ENCODE peak calls at places on chromosomes 11 and 22, in ten cellular contexts. X is CD4-positive, alpha-beta memory T cell; W is A549; S is tibial nerve; I is fibroblast of lung; Q is Karpas-422; Y is PC-3; J is effector memory CD4-positive, alpha-beta T cell; G is coronary artery; H is neuronal stem cell. V is an unnamed sample.

GRCh38 chr11:123543796-123544195 is 110.6 kb downstream of the SCN3B start:
- DNase-seq in I (peak), W (no peak), Y (peak), Q (no peak), X (no peak), H (no peak), S (no peak), J (no peak), G (no peak), V (no peak)

GRCh38 chr11:132111781-132112380 is 741.5 kb downstream of the NTM start:
- DNase-seq in X (no peak), J (no peak), G (no peak), Y (peak), H (no peak), Q (no peak), W (no peak), I (peak), S (no peak), V (no peak)

GRCh38 chr22:35394810-35395563 is 5.0 kb upstream of the MCM5 start:
- DNase-seq in Y (no peak), G (no peak), H (no peak), Q (no peak), W (no peak), J (no peak), X (no peak), S (no peak), I (no peak), V (no peak)

GRCh38 chr11:118918128-118918685 is 7.5 kb downstream of the BCL9L start:
- DNase-seq in X (peak), Y (peak), Q (no peak), I (peak), W (no peak), J (no peak), G (peak), H (no peak), S (peak), V (peak)

GRCh38 chr11:118634435-118635236 is 27.2 kb downstream of the PHLDB1 start:
- DNase-seq in I (peak), W (no peak), H (no peak), J (no peak), Y (peak), G (peak), Q (no peak), X (no peak), S (peak), V (peak)

GRCh38 chr22:39144101-39144815 is 8.2 kb downstream of the CBX7 start:
- DNase-seq in I (peak), S (no peak), W (no peak), J (peak), X (peak), H (no peak), Y (peak), Q (no peak), G (no peak), V (peak)

GRCh38 chr11:93591247-93591898 is 48.2 kb upstream of the SMCO4 start:
- DNase-seq in I (peak), Q (no peak), W (no peak), H (no peak), S (no peak), G (no peak), J (no peak), X (no peak), Y (peak), V (no peak)

GRCh38 chr11:90845126-90845525 is 622.3 kb upstream of the CHORDC1 start:
- DNase-seq in S (no peak), Q (no peak), J (no peak), Y (peak), H (no peak), G (no peak), W (no peak), X (no peak), I (peak), V (no peak)

GRCh38 chr11:133669371-133670046 is 137.2 kb upstream of the OPCML start:
- DNase-seq in I (no peak), Q (no peak), Y (no peak), G (no peak), X (no peak), J (no peak), H (no peak), S (no peak), W (no peak), V (no peak)

GRCh38 chr11:48096588-48097525 is 116.5 kb downstream of the PTPRJ start:
- DNase-seq in S (no peak), X (no peak), Q (peak), W (no peak), J (no peak), H (no peak), Y (peak), I (no peak), G (no peak), V (no peak)

GRCh38 chr11:10866893-10867331 is 9.1 kb upstream of the ZBED5 start:
- DNase-seq in J (no peak), G (no peak), I (peak), Y (peak), X (no peak), H (no peak), S (no peak), W (no peak), Q (no peak), V (no peak)

GRCh38 chr22:48948575-48949170 is 879.0 kb downstream of the BRD1 start:
- DNase-seq in J (no peak), Y (no peak), S (no peak), G (peak), X (no peak), Q (no peak), W (no peak), I (no peak), H (no peak), V (no peak)

GRCh38 chr22:49664891-49665290 is 162.8 kb downstream of the BRD1 start:
- DNase-seq in G (peak), Y (no peak), I (no peak), Q (no peak), W (no peak), H (no peak), J (no peak), X (no peak), S (no peak), V (no peak)

GRCh38 chr11:23990346-23990745 is 506.5 kb upstream of the LUZP2 start:
- DNase-seq in Y (no peak), X (no peak), H (no peak), Q (no peak), I (peak), G (no peak), W (no peak), J (no peak), S (no peak), V (no peak)

GRCh38 chr11:70703141-70704052 is 305.1 kb downstream of the CTTN start:
- DNase-seq in I (no peak), H (no peak), Q (no peak), S (no peak), G (no peak), J (no peak), X (no peak), W (no peak), Y (no peak), V (peak)

GRCh38 chr22:31122532-31123291 is at the start of gene INPP5J:
- DNase-seq in I (peak), S (no peak), W (peak), H (no peak), X (no peak), Y (peak), J (no peak), Q (no peak), G (no peak), V (peak)

GRCh38 chr11:45333506-45333971 is 47.4 kb upstream of the SYT13 start:
- DNase-seq in I (peak), W (peak), H (no peak), Q (peak), S (no peak), G (no peak), Y (peak), X (no peak), J (no peak), V (no peak)

GRCh38 chr11:111765984-111766833 is at the start of gene PPP2R1B:
- DNase-seq in X (peak), W (peak), G (peak), Q (peak), S (peak), I (peak), J (peak), H (peak), Y (peak), V (peak)

GRCh38 chr11:38448284-38448683 is 1850.2 kb upstream of the RAG2 start:
- DNase-seq in W (no peak), I (peak), S (no peak), Y (peak), X (no peak), Q (no peak), J (no peak), H (no peak), G (no peak), V (no peak)

GRCh38 chr11:71563401-71563800 is 2.0 kb upstream of the KRTAP5-10 start:
- DNase-seq in J (no peak), X (no peak), G (no peak), S (no peak), Q (peak), I (peak), H (peak), W (peak), Y (peak), V (no peak)

GRCh38 chr11:3981084-3981633 is 113.4 kb upstream of the RRM1 start:
- DNase-seq in G (no peak), J (no peak), X (no peak), Y (no peak), I (no peak), Q (no peak), H (no peak), W (no peak), S (no peak), V (no peak)

GRCh38 chr11:125253289-125253688 is 88.7 kb downstream of the PKNOX2 start:
- DNase-seq in W (no peak), J (no peak), Q (no peak), S (no peak), Y (no peak), H (no peak), X (no peak), G (no peak), I (no peak), V (no peak)

GRCh38 chr11:70739811-70740474 is 341.6 kb downstream of the CTTN start:
- DNase-seq in I (no peak), G (no peak), H (no peak), Q (peak), S (no peak), J (no peak), X (no peak), W (no peak), Y (no peak), V (no peak)

GRCh38 chr22:33163815-33164214 is 105.6 kb upstream of the SYN3 start:
- DNase-seq in S (no peak), I (no peak), G (no peak), Y (no peak), J (no peak), H (no peak), Q (no peak), W (no peak), X (no peak), V (no peak)

GRCh38 chr11:34668583-34669053 is 47.7 kb downstream of the EHF start:
- DNase-seq in H (no peak), S (no peak), Y (no peak), J (no peak), I (no peak), X (no peak), G (no peak), W (no peak), Q (no peak), V (no peak)

GRCh38 chr22:33796494-33796893 is 123.8 kb downstream of the LARGE1 start:
- DNase-seq in J (no peak), S (no peak), Y (no peak), H (no peak), X (no peak), I (no peak), Q (no peak), G (no peak), W (no peak), V (no peak)

GRCh38 chr11:32312865-32313403 is 122.4 kb downstream of the WT1 start:
- DNase-seq in H (no peak), J (no peak), G (no peak), Y (peak), X (no peak), I (peak), W (peak), S (no peak), Q (peak), V (no peak)

GRCh38 chr11:12472401-12473065 is 95.2 kb downstream of the PARVA start:
- DNase-seq in S (no peak), X (no peak), J (no peak), Y (no peak), W (no peak), H (peak), G (no peak), I (no peak), Q (no peak), V (no peak)

GRCh38 chr11:59176330-59176729 is 4.4 kb downstream of the DTX4 start:
- DNase-seq in W (no peak), H (no peak), Q (no peak), X (no peak), Y (no peak), S (no peak), J (no peak), I (no peak), G (no peak), V (no peak)

GRCh38 chr11:81870815-81871214 is 862.8 kb downstream of the FAM181B start:
- DNase-seq in J (no peak), H (no peak), G (no peak), W (no peak), Q (no peak), S (no peak), Y (no peak), I (no peak), X (no peak), V (no peak)

GRCh38 chr11:10305262-10305963 is 540 bp downstream of the ADM start:
- DNase-seq in W (no peak), H (no peak), J (no peak), Y (peak), G (no peak), Q (no peak), I (peak), X (no peak), S (no peak), V (peak)

GRCh38 chr11:35304393-35304790 is 115.0 kb downstream of the SLC1A2 start:
- DNase-seq in Y (peak), X (no peak), G (no peak), J (no peak), H (no peak), Q (no peak), I (peak), S (no peak), W (peak), V (no peak)

GRCh38 chr22:26453195-26453594 is 24.1 kb downstream of the ASPHD2 start:
- DNase-seq in H (no peak), Y (no peak), J (no peak), X (no peak), S (no peak), I (no peak), Q (no peak), G (no peak), W (no peak), V (no peak)

GRCh38 chr22:30253205-30253852 is 6.8 kb upstream of the LIF start:
- DNase-seq in J (no peak), Y (peak), I (peak), X (no peak), S (peak), W (peak), H (no peak), G (no peak), Q (no peak), V (peak)

GRCh38 chr22:36546092-36546804 is 17.3 kb upstream of the EIF3D start:
- DNase-seq in Q (peak), X (no peak), S (no peak), W (peak), H (peak), G (no peak), I (peak), J (no peak), Y (peak), V (no peak)

GRCh38 chr22:36191106-36191836 is 10.3 kb downstream of the APOL4 start:
- DNase-seq in W (no peak), H (no peak), J (no peak), I (peak), Q (no peak), X (no peak), G (peak), S (peak), Y (no peak), V (peak)

GRCh38 chr11:75592699-75593098 is 30.6 kb downstream of the SERPINH1 start:
- DNase-seq in S (no peak), G (no peak), X (no peak), Y (no peak), H (no peak), Q (no peak), W (no peak), I (no peak), J (no peak), V (no peak)

GRCh38 chr11:110599207-110599606 is 113.0 kb downstream of the ARHGAP20 start:
- DNase-seq in Y (no peak), X (no peak), S (no peak), J (no peak), W (no peak), H (no peak), I (no peak), Q (no peak), G (no peak), V (peak)

GRCh38 chr11:128731041-128731663 is 37.3 kb downstream of the FLI1 start:
- DNase-seq in I (no peak), G (no peak), Q (no peak), Y (peak), J (no peak), X (peak), H (no peak), W (no peak), S (no peak), V (no peak)

GRCh38 chr11:64772318-64773018 is 5.9 kb downstream of the SF1 start:
- DNase-seq in S (no peak), W (no peak), I (no peak), Y (no peak), J (no peak), X (no peak), H (no peak), G (no peak), Q (no peak), V (no peak)

GRCh38 chr11:64769283-64769682 is 9.1 kb downstream of the SF1 start:
- DNase-seq in S (no peak), Y (no peak), W (no peak), I (no peak), H (no peak), J (no peak), Q (no peak), X (peak), G (no peak), V (no peak)

GRCh38 chr11:64770120-64770519 is 8.2 kb downstream of the SF1 start:
- DNase-seq in W (no peak), H (no peak), G (no peak), Q (no peak), I (no peak), Y (no peak), S (no peak), J (no peak), X (peak), V (no peak)

GRCh38 chr11:64774144-64774543 is 4.2 kb downstream of the SF1 start:
- DNase-seq in G (no peak), Q (no peak), Y (no peak), S (no peak), X (no peak), I (no peak), J (no peak), W (no peak), H (no peak), V (no peak)

DNA sequence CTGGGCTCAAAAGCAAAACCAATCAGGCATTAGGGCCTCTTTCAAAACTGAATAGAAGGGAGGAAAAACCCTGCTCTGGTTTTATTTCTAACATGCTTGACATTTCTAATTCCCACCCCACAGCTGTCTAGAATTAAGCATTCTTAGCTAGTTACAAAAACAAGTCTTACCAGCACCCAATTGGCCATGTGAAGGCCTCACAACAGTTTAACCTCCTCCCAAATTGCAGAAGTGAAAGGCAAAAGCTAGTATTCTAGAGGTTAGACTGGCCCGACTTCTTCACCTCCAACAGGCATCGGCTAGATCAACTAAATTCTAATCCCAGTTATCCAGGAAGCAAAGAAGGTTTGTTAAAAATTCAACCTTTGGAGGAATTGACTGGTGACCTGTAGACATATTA is 6.5 kb downstream of the SF1 start:
- DNase-seq in I (no peak), G (no peak), Y (no peak), X (no peak), Q (no peak), S (no peak), J (no peak), W (no peak), H (no peak), V (no peak)
- H3K4me3 ChIP-seq in I (no peak), G (no peak), Y (no peak), X (no peak), Q (no peak), S (no peak), J (no peak), W (no peak), H (no peak), V (no peak)

DNA sequence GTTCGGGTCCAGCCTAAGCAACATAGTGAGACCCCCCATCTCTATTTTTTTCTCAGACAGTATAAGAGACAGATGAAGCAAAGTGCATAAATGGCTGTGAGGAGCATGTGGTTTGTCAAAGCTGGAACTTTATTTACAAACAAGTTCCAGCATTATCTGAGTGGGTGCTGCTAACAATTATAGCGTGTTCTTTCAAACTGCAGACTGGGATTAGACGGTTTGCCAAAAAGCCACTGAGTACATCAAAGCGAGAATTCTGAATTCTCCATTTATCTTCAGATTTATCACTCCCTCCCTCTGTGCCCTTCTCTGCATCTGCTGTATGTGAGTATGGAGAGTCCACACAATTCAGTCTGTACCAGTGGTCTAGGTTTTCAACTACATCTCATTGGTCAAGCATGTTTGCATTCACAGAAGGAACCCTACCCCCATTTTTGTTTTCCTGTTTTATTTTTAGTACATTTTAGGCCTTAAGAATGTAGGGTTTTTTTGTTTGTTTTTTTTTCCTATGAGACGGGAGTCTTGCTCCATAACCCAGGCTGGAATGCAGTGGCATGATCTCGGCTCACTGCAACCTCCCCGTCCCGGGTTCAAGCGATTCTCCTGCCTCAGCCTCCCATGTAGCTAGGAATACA is 18.1 kb upstream of the INCENP start:
- DNase-seq in S (no peak), J (no peak), I (peak), G (no peak), X (no peak), H (no peak), W (no peak), Y (no peak), Q (no peak), V (no peak)
- H3K4me3 ChIP-seq in S (peak), J (peak), I (peak), G (peak), X (no peak), H (no peak), W (no peak), Y (no peak), Q (no peak), V (peak)

GRCh38 chr11:36532908-36533601 is 23.0 kb upstream of the TRAF6 start:
- DNase-seq in X (no peak), J (no peak), H (no peak), Q (no peak), S (no peak), I (no peak), G (no peak), W (no peak), Y (no peak), V (no peak)

GRCh38 chr11:36534276-36534675 is 24.2 kb upstream of the TRAF6 start:
- DNase-seq in J (no peak), Q (no peak), H (no peak), W (no peak), X (no peak), I (no peak), G (no peak), S (no peak), Y (no peak), V (no peak)

GRCh38 chr11:36530840-36531239 is 20.8 kb upstream of the TRAF6 start:
- DNase-seq in W (no peak), G (no peak), X (no peak), Q (no peak), Y (no peak), I (no peak), J (no peak), H (no peak), S (no peak), V (no peak)
- H3K4me3 ChIP-seq in W (no peak), G (no peak), X (no peak), Q (no peak), Y (no peak), I (no peak), J (no peak), H (no peak), S (no peak), V (no peak)

DNA sequence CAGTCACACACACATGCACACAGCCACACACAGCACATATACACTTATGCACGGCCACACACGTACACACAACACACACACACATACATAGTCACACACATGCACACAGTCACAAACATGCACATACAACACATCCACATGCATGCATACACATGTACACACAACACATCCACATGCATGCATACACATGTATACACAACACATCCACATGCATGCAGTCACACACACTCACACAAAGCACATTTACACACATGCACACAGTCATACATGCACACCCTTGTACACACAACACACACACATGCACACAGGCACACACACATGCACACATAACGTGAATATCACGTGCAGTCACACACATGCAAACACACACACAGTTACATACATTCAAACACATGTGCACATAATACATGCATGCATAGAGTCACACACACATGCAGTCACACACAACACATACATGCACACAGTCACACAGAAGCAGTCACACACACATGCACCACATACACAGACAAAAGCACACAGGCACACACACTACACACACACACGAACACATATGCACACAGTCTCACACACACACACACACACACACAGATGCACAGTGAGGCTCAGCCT is 18.8 kb downstream of the IFITM10 start:
- DNase-seq in J (no peak), S (no peak), Y (no peak), Q (no peak), H (no peak), I (no peak), G (no peak), W (no peak), X (no peak), V (no peak)
- H3K4me3 ChIP-seq in J (no peak), S (no peak), Y (no peak), Q (no peak), H (no peak), I (no peak), G (no peak), W (no peak), X (no peak), V (no peak)

GRCh38 chr11:65538232-65538914 is 13.5 kb downstream of the SCYL1 start:
- DNase-seq in Y (no peak), S (no peak), J (no peak), H (no peak), G (peak), Q (no peak), I (no peak), X (peak), W (no peak), V (peak)
- H3K4me3 ChIP-seq in Y (no peak), S (no peak), J (no peak), H (no peak), G (no peak), Q (no peak), I (no peak), X (no peak), W (no peak), V (no peak)

V was measured in kidney.